ENCODE peak calls at places on chromosomes 4 and X, in six cellular contexts. One of them, this sample, is unnamed.

GRCh38 chrX:153649178-153649914 is 2.3 kb downstream of the DUSP9 start:
- DNase-seq in HepG2: peak; percentile 70
- DNase-seq in IMR-90: no peak
- DNase-seq in SK-N-SH: peak; percentile 84
- DNase-seq in A549: peak; percentile 57
- DNase-seq in GM12878: no peak
- DNase-seq in this sample: peak; percentile 68

GRCh38 chrX:119721487-119721886 is 28.5 kb upstream of the SEPTIN6 start:
- DNase-seq in HepG2: no peak
- DNase-seq in IMR-90: no peak
- DNase-seq in SK-N-SH: no peak
- DNase-seq in A549: no peak
- DNase-seq in GM12878: no peak
- DNase-seq in this sample: no peak

GRCh38 chrX:66163447-66163846 is 600 bp upstream of the HEPH start:
- DNase-seq in HepG2: no peak
- DNase-seq in IMR-90: no peak
- DNase-seq in SK-N-SH: no peak
- DNase-seq in A549: no peak
- DNase-seq in GM12878: peak; percentile 9
- DNase-seq in this sample: no peak

GRCh38 chr4:31655328-31655727 is 935.2 kb downstream of the PCDH7 start:
- DNase-seq in HepG2: no peak
- DNase-seq in IMR-90: peak; percentile 17
- DNase-seq in SK-N-SH: no peak
- DNase-seq in A549: no peak
- DNase-seq in GM12878: no peak
- DNase-seq in this sample: no peak

GRCh38 chr4:48047421-48047844 is 30.9 kb downstream of the NIPAL1 start:
- DNase-seq in HepG2: no peak
- DNase-seq in IMR-90: no peak
- DNase-seq in SK-N-SH: no peak
- DNase-seq in A549: no peak
- DNase-seq in GM12878: peak; percentile 84
- DNase-seq in this sample: no peak

GRCh38 chr4:153131478-153132069 is 72.7 kb upstream of the TRIM2 start:
- DNase-seq in HepG2: no peak
- DNase-seq in IMR-90: no peak
- DNase-seq in SK-N-SH: no peak
- DNase-seq in A549: no peak
- DNase-seq in GM12878: no peak
- DNase-seq in this sample: no peak

GRCh38 chrX:73850124-73851013 is 287.4 kb downstream of the CHIC1 start:
- DNase-seq in HepG2: peak; percentile 1
- DNase-seq in IMR-90: peak; percentile 38
- DNase-seq in SK-N-SH: peak; percentile 44
- DNase-seq in A549: peak; percentile 53
- DNase-seq in GM12878: peak; percentile 62
- DNase-seq in this sample: peak; percentile 13

GRCh38 chr4:122819708-122820449 is 6.8 kb upstream of the FGF2 start:
- DNase-seq in HepG2: no peak
- DNase-seq in IMR-90: peak; percentile 45
- DNase-seq in SK-N-SH: no peak
- DNase-seq in A549: peak; percentile 57
- DNase-seq in GM12878: no peak
- DNase-seq in this sample: no peak

GRCh38 chr4:173448919-173449641 is 50.2 kb upstream of the SCRG1 start:
- DNase-seq in HepG2: no peak
- DNase-seq in IMR-90: peak; percentile 9
- DNase-seq in SK-N-SH: peak; percentile 36
- DNase-seq in A549: no peak
- DNase-seq in GM12878: no peak
- DNase-seq in this sample: no peak

GRCh38 chr4:43619219-43619618 is 726.7 kb downstream of the GRXCR1 start:
- DNase-seq in HepG2: no peak
- DNase-seq in IMR-90: no peak
- DNase-seq in SK-N-SH: no peak
- DNase-seq in A549: no peak
- DNase-seq in GM12878: no peak
- DNase-seq in this sample: no peak

GRCh38 chr4:150212927-150213326 is 134.7 kb downstream of the DCLK2 start:
- DNase-seq in HepG2: no peak
- DNase-seq in IMR-90: no peak
- DNase-seq in SK-N-SH: no peak
- DNase-seq in A549: no peak
- DNase-seq in GM12878: no peak
- DNase-seq in this sample: no peak

GRCh38 chr4:81807386-81807785 is 335.7 kb upstream of the RASGEF1B start:
- DNase-seq in HepG2: no peak
- DNase-seq in IMR-90: no peak
- DNase-seq in SK-N-SH: no peak
- DNase-seq in A549: no peak
- DNase-seq in GM12878: no peak
- DNase-seq in this sample: no peak

DNA sequence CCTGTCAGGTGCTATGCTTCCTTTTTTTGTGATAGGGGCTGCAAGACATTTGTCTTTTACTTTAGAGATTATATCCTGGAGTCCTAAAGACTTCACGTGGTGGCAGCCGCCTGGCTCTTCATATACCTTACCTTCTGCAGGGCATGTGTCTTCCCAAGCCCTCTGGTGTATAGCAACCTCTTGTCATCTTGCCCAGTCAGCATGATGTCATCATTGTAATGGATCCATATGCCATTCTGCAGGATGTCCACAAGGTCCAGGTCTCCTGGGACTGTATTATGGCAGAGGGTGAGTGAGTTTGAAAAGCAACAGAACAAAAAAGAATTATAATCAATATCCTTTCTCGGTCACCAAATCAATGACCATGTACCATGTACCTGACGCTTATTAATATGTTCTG is 82.2 kb upstream of the SCOC start:
- DNase-seq in HepG2: no peak
- DNase-seq in IMR-90: peak; percentile 57
- DNase-seq in SK-N-SH: no peak
- DNase-seq in A549: no peak
- DNase-seq in GM12878: no peak
- DNase-seq in this sample: no peak
- TF ChIP-seq RFX5 in HepG2: no peak
- TF ChIP-seq RFX5 in IMR-90: no peak
- TF ChIP-seq RFX5 in SK-N-SH: no peak
- TF ChIP-seq RFX5 in A549: no peak
- TF ChIP-seq RFX5 in GM12878: no peak
- TF ChIP-seq RFX5 in this sample: no peak

DNA sequence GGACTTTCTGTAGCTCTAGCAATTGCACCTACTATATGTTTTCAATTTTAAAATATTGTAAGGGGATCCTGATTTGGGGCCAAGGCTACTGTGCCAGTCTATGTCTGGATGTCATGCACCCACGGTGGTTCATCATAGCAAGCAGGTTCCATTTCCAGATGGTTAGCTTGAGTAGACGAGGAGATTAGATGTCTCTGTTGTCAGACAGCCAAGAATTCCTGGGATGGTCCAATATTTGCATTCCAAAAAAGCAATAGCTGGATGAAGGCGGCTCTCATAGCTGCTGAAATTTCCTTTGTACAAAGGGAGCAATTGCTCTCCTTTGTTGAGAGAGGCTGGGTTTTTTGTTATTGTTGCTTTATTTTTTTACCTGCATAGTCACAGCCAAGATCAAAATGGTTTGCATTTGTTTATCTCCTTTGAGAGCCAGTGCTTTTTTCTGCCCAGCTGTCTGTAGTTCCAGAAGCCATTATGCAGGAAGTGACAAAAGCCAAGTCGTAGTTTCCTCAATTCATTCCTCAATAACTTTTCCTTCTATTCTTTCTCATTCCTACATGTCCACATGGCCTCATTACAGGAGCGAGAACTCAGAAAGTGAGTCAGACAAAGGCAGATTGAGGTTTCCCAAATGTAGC is 107.9 kb downstream of the MMRN1 start:
- DNase-seq in HepG2: no peak
- DNase-seq in IMR-90: no peak
- DNase-seq in SK-N-SH: peak; percentile 14
- DNase-seq in A549: no peak
- DNase-seq in GM12878: no peak
- DNase-seq in this sample: no peak
- TF ChIP-seq RFX5 in HepG2: no peak
- TF ChIP-seq RFX5 in IMR-90: no peak
- TF ChIP-seq RFX5 in SK-N-SH: no peak
- TF ChIP-seq RFX5 in A549: no peak
- TF ChIP-seq RFX5 in GM12878: no peak
- TF ChIP-seq RFX5 in this sample: no peak

DNA sequence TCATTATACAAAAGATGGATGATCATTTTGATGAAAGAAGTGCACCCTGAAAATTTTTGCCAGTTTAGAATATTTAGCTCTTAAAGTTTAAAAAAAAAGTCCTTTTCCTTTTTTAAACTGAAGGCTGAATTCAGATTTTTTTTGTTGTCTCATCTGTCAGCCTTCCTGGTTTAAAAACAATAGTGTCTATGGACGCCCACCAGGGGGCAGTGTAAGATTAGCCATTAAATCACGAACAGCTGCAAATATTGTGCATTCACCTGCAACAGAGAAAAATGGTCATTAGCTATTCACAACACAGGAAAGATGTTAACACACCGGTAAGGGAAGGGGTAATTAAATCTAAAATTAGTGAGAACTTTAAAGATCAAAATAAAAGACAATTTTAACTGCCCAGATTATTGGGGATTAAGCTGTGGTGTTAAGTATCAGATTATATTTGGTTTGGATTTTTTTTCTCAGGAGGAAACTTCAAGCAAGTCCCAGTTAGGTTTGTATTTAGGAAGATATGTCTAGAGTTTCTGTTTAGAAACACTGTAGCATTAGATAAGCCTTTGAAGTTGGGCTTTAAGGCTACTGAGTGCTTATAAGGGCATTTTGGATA is 4.4 kb upstream of the CXorf38 start:
- DNase-seq in HepG2: peak; percentile 52
- DNase-seq in IMR-90: peak; percentile 65
- DNase-seq in SK-N-SH: peak; percentile 48
- DNase-seq in A549: peak; percentile 69
- DNase-seq in GM12878: no peak
- DNase-seq in this sample: peak; percentile 16
- TF ChIP-seq RFX5 in HepG2: no peak
- TF ChIP-seq RFX5 in IMR-90: no peak
- TF ChIP-seq RFX5 in SK-N-SH: no peak
- TF ChIP-seq RFX5 in A549: no peak
- TF ChIP-seq RFX5 in GM12878: no peak
- TF ChIP-seq RFX5 in this sample: no peak

GRCh38 chr4:181148470-181148869 is 1094.7 kb upstream of the TENM3 start:
- DNase-seq in HepG2: no peak
- DNase-seq in IMR-90: no peak
- DNase-seq in SK-N-SH: peak; percentile 68
- DNase-seq in A549: no peak
- DNase-seq in GM12878: no peak
- DNase-seq in this sample: no peak

GRCh38 chr4:181146031-181146430 is 1097.2 kb upstream of the TENM3 start:
- DNase-seq in HepG2: no peak
- DNase-seq in IMR-90: no peak
- DNase-seq in SK-N-SH: no peak
- DNase-seq in A549: no peak
- DNase-seq in GM12878: no peak
- DNase-seq in this sample: no peak

GRCh38 chr4:181147421-181147951 is 1095.7 kb upstream of the TENM3 start:
- DNase-seq in HepG2: no peak
- DNase-seq in IMR-90: no peak
- DNase-seq in SK-N-SH: no peak
- DNase-seq in A549: no peak
- DNase-seq in GM12878: no peak
- DNase-seq in this sample: no peak

DNA sequence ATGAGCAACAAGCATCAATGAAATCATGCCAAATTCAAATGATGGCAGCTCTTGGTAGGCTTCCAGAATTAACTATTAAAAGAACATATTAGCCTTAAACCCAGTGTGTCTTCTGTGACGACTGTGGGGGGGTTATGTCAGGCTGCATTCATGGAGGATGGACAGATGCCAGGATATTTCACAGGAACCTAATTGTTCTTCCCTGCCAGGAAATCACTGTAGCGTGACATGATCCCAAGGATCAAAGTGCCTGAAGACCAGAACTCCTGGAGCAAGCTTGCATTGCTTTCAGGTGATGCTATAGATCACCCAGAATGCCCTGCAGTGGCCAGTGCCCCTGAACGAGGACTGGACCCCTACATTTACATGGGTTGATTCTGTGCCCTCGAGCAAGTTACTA is 1093.0 kb upstream of the TENM3 start:
- DNase-seq in HepG2: peak; percentile 6
- DNase-seq in IMR-90: no peak
- DNase-seq in SK-N-SH: peak; percentile 44
- DNase-seq in A549: no peak
- DNase-seq in GM12878: no peak
- DNase-seq in this sample: no peak
- TF ChIP-seq RFX5 in HepG2: no peak
- TF ChIP-seq RFX5 in IMR-90: no peak
- TF ChIP-seq RFX5 in SK-N-SH: no peak
- TF ChIP-seq RFX5 in A549: no peak
- TF ChIP-seq RFX5 in GM12878: no peak
- TF ChIP-seq RFX5 in this sample: no peak

GRCh38 chrX:40097492-40098263 is at the start of gene BCOR:
- DNase-seq in HepG2: no peak
- DNase-seq in IMR-90: peak; percentile 58
- DNase-seq in SK-N-SH: peak; percentile 79
- DNase-seq in A549: peak; percentile 80
- DNase-seq in GM12878: no peak
- DNase-seq in this sample: peak; percentile 58
- TF ChIP-seq RFX5 in HepG2: no peak
- TF ChIP-seq RFX5 in IMR-90: no peak
- TF ChIP-seq RFX5 in SK-N-SH: no peak
- TF ChIP-seq RFX5 in A549: no peak
- TF ChIP-seq RFX5 in GM12878: no peak
- TF ChIP-seq RFX5 in this sample: no peak